ENCODE peak calls at places on chromosomes 4 and X, in eight cellular contexts. One of them, this sample, is unnamed. For H3K36me3, the result is how much of the 10 kb centered on the place peaks cover.

GRCh38 chrX:87706134-87706533 is 188.5 kb downstream of the KLHL4 start:
- DNase-seq in Peyer's patch: no peak
- DNase-seq in stomach: no peak
- DNase-seq in aorta: no peak
- DNase-seq in cardiac muscle cell: no peak
- DNase-seq in gastrocnemius medialis: no peak
- DNase-seq in CD8-positive, alpha-beta T cell: no peak
- DNase-seq in NT2/D1: no peak
- DNase-seq in this sample: no peak

GRCh38 chr4:124640037-124640730 is 72.3 kb downstream of the ANKRD50 start:
- DNase-seq in Peyer's patch: no peak
- DNase-seq in stomach: peak
- DNase-seq in aorta: no peak
- DNase-seq in cardiac muscle cell: peak
- DNase-seq in gastrocnemius medialis: no peak
- DNase-seq in CD8-positive, alpha-beta T cell: no peak
- DNase-seq in NT2/D1: no peak
- DNase-seq in this sample: no peak

GRCh38 chr4:184983660-184984356 is 34.5 kb upstream of the HELT start:
- DNase-seq in Peyer's patch: peak
- DNase-seq in stomach: peak
- DNase-seq in aorta: peak
- DNase-seq in cardiac muscle cell: peak
- DNase-seq in gastrocnemius medialis: peak
- DNase-seq in CD8-positive, alpha-beta T cell: peak
- DNase-seq in NT2/D1: peak
- DNase-seq in this sample: peak

GRCh38 chrX:48540015-48540350 is 469 bp downstream of the TBC1D25 start:
- DNase-seq in Peyer's patch: no peak
- DNase-seq in stomach: peak
- DNase-seq in aorta: no peak
- DNase-seq in cardiac muscle cell: peak
- DNase-seq in gastrocnemius medialis: no peak
- DNase-seq in CD8-positive, alpha-beta T cell: peak
- DNase-seq in NT2/D1: no peak
- DNase-seq in this sample: peak

GRCh38 chr4:19748911-19749473 is 502.7 kb upstream of the SLIT2 start:
- DNase-seq in Peyer's patch: no peak
- DNase-seq in stomach: no peak
- DNase-seq in aorta: no peak
- DNase-seq in cardiac muscle cell: peak
- DNase-seq in gastrocnemius medialis: no peak
- DNase-seq in CD8-positive, alpha-beta T cell: no peak
- DNase-seq in NT2/D1: no peak
- DNase-seq in this sample: no peak

GRCh38 chr4:10688827-10689226 is 4.3 kb upstream of the CLNK start:
- DNase-seq in Peyer's patch: no peak
- DNase-seq in stomach: no peak
- DNase-seq in aorta: no peak
- DNase-seq in cardiac muscle cell: no peak
- DNase-seq in gastrocnemius medialis: no peak
- DNase-seq in CD8-positive, alpha-beta T cell: no peak
- DNase-seq in NT2/D1: no peak
- DNase-seq in this sample: no peak

GRCh38 chr4:122666527-122667245 is 45.8 kb upstream of the IL21 start:
- DNase-seq in Peyer's patch: no peak
- DNase-seq in stomach: no peak
- DNase-seq in aorta: no peak
- DNase-seq in cardiac muscle cell: peak
- DNase-seq in gastrocnemius medialis: no peak
- DNase-seq in CD8-positive, alpha-beta T cell: no peak
- DNase-seq in NT2/D1: no peak
- DNase-seq in this sample: no peak

GRCh38 chr4:56971383-56971782 is 6.0 kb downstream of the NOA1 start:
- DNase-seq in Peyer's patch: no peak
- DNase-seq in stomach: no peak
- DNase-seq in aorta: no peak
- DNase-seq in cardiac muscle cell: no peak
- DNase-seq in gastrocnemius medialis: no peak
- DNase-seq in CD8-positive, alpha-beta T cell: no peak
- DNase-seq in NT2/D1: no peak
- DNase-seq in this sample: no peak

GRCh38 chr4:126395661-126396060 is 1080.9 kb downstream of the FAT4 start:
- DNase-seq in Peyer's patch: no peak
- DNase-seq in stomach: no peak
- DNase-seq in aorta: no peak
- DNase-seq in cardiac muscle cell: no peak
- DNase-seq in gastrocnemius medialis: no peak
- DNase-seq in CD8-positive, alpha-beta T cell: no peak
- DNase-seq in NT2/D1: no peak
- DNase-seq in this sample: no peak

GRCh38 chr4:54231419-54232150 is 2.5 kb downstream of the PDGFRA start:
- DNase-seq in Peyer's patch: peak
- DNase-seq in stomach: no peak
- DNase-seq in aorta: peak
- DNase-seq in cardiac muscle cell: peak
- DNase-seq in gastrocnemius medialis: no peak
- DNase-seq in CD8-positive, alpha-beta T cell: no peak
- DNase-seq in NT2/D1: no peak
- DNase-seq in this sample: no peak

GRCh38 chrX:53695901-53696300 is 9.4 kb upstream of the HUWE1 start:
- DNase-seq in Peyer's patch: no peak
- DNase-seq in stomach: no peak
- DNase-seq in aorta: no peak
- DNase-seq in cardiac muscle cell: no peak
- DNase-seq in gastrocnemius medialis: no peak
- DNase-seq in CD8-positive, alpha-beta T cell: no peak
- DNase-seq in NT2/D1: no peak
- DNase-seq in this sample: no peak

GRCh38 chr4:52657630-52658501 is 1.2 kb downstream of the USP46 start:
- DNase-seq in Peyer's patch: no peak
- DNase-seq in stomach: peak
- DNase-seq in aorta: no peak
- DNase-seq in cardiac muscle cell: peak
- DNase-seq in gastrocnemius medialis: peak
- DNase-seq in CD8-positive, alpha-beta T cell: no peak
- DNase-seq in NT2/D1: no peak
- DNase-seq in this sample: no peak

DNA sequence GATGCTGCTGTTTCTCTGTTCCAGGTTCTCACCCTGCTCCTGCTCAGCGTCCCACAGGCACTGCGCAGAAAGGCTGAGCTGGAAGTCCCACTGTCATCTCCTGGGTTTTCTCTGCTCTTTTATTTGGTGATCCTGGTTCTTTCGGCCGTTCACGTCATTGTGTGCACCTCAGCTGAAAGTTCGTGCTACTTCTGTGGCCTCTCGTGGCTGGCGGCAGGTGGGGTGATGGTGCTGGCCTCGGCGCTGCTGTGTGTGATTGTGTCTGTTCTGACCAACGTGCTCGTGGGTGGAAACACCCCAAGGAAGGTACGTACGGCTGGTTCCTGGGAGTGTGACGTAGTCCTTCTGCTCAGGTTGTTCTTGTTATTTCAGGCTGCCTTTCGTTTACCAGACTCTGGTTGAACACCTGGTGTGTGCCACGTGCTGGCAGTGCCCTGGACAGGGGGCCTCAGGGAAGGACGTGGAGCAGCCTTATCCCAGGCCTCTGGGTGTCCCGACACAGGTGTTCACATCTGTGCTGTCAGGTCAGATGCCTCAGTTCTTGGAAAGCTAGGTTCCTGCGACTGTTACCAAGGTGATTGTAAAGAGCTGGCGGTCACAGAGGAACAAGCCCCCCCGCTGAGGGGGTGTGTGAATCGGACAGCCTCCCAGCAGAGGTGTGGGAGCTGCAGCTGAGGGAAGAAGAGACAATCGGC is 22.8 kb downstream of the PIGG start:
- DNase-seq in Peyer's patch: no peak
- DNase-seq in stomach: no peak
- DNase-seq in aorta: no peak
- DNase-seq in cardiac muscle cell: no peak
- DNase-seq in gastrocnemius medialis: no peak
- DNase-seq in CD8-positive, alpha-beta T cell: no peak
- DNase-seq in NT2/D1: no peak
- DNase-seq in this sample: no peak
- H3K36me3 ChIP-seq in Peyer's patch: under half
- H3K36me3 ChIP-seq in stomach: half or more
- H3K36me3 ChIP-seq in aorta: under half
- H3K36me3 ChIP-seq in cardiac muscle cell: under half
- H3K36me3 ChIP-seq in gastrocnemius medialis: under half
- H3K36me3 ChIP-seq in CD8-positive, alpha-beta T cell: under half
- H3K36me3 ChIP-seq in NT2/D1: half or more
- H3K36me3 ChIP-seq in this sample: under half

DNA sequence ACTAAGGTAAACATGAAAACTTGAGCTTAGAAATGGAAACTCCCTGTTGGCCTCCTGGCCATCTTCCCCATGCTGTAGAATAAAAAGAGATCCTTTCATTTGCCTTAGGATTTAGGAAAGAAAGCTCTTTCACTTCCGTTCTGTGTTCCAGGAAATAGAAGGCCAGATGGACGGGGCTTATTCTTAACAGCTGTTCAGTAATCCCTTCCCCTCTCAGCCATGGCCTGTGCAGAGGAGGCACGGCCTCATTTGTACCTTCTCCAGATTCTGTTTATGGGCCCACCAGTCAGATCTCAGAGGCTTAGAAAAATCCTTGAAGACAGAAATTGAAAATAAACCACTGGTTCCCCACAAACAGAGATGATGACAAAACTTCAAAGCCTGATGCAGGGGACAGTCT is 189.0 kb downstream of the SOWAHB start:
- DNase-seq in Peyer's patch: no peak
- DNase-seq in stomach: no peak
- DNase-seq in aorta: no peak
- DNase-seq in cardiac muscle cell: no peak
- DNase-seq in gastrocnemius medialis: no peak
- DNase-seq in CD8-positive, alpha-beta T cell: no peak
- DNase-seq in NT2/D1: no peak
- DNase-seq in this sample: no peak
- H3K36me3 ChIP-seq in Peyer's patch: under half
- H3K36me3 ChIP-seq in stomach: under half
- H3K36me3 ChIP-seq in aorta: under half
- H3K36me3 ChIP-seq in cardiac muscle cell: under half
- H3K36me3 ChIP-seq in gastrocnemius medialis: under half
- H3K36me3 ChIP-seq in CD8-positive, alpha-beta T cell: under half
- H3K36me3 ChIP-seq in NT2/D1: under half
- H3K36me3 ChIP-seq in this sample: under half

GRCh38 chr4:3121596-3121995 is 47.1 kb downstream of the HTT start:
- DNase-seq in Peyer's patch: no peak
- DNase-seq in stomach: no peak
- DNase-seq in aorta: no peak
- DNase-seq in cardiac muscle cell: no peak
- DNase-seq in gastrocnemius medialis: no peak
- DNase-seq in CD8-positive, alpha-beta T cell: no peak
- DNase-seq in NT2/D1: no peak
- DNase-seq in this sample: no peak

GRCh38 chr4:3115637-3116300 is 41.3 kb downstream of the HTT start:
- DNase-seq in Peyer's patch: no peak
- DNase-seq in stomach: no peak
- DNase-seq in aorta: no peak
- DNase-seq in cardiac muscle cell: no peak
- DNase-seq in gastrocnemius medialis: no peak
- DNase-seq in CD8-positive, alpha-beta T cell: no peak
- DNase-seq in NT2/D1: no peak
- DNase-seq in this sample: no peak

GRCh38 chr4:3121110-3121509 is 46.6 kb downstream of the HTT start:
- DNase-seq in Peyer's patch: no peak
- DNase-seq in stomach: no peak
- DNase-seq in aorta: no peak
- DNase-seq in cardiac muscle cell: no peak
- DNase-seq in gastrocnemius medialis: no peak
- DNase-seq in CD8-positive, alpha-beta T cell: no peak
- DNase-seq in NT2/D1: no peak
- DNase-seq in this sample: no peak

GRCh38 chr4:3116955-3117354 is 42.5 kb downstream of the HTT start:
- DNase-seq in Peyer's patch: no peak
- DNase-seq in stomach: no peak
- DNase-seq in aorta: no peak
- DNase-seq in cardiac muscle cell: no peak
- DNase-seq in gastrocnemius medialis: no peak
- DNase-seq in CD8-positive, alpha-beta T cell: no peak
- DNase-seq in NT2/D1: no peak
- DNase-seq in this sample: no peak

GRCh38 chr4:3118281-3118680 is 43.8 kb downstream of the HTT start:
- DNase-seq in Peyer's patch: no peak
- DNase-seq in stomach: no peak
- DNase-seq in aorta: no peak
- DNase-seq in cardiac muscle cell: no peak
- DNase-seq in gastrocnemius medialis: no peak
- DNase-seq in CD8-positive, alpha-beta T cell: no peak
- DNase-seq in NT2/D1: no peak
- DNase-seq in this sample: no peak
- H3K36me3 ChIP-seq in Peyer's patch: under half
- H3K36me3 ChIP-seq in stomach: half or more
- H3K36me3 ChIP-seq in aorta: under half
- H3K36me3 ChIP-seq in cardiac muscle cell: under half
- H3K36me3 ChIP-seq in gastrocnemius medialis: under half
- H3K36me3 ChIP-seq in CD8-positive, alpha-beta T cell: under half
- H3K36me3 ChIP-seq in NT2/D1: half or more
- H3K36me3 ChIP-seq in this sample: under half

GRCh38 chr4:38694330-38694729 is 30.3 kb downstream of the KLF3 start:
- DNase-seq in Peyer's patch: no peak
- DNase-seq in stomach: no peak
- DNase-seq in aorta: no peak
- DNase-seq in cardiac muscle cell: no peak
- DNase-seq in gastrocnemius medialis: no peak
- DNase-seq in CD8-positive, alpha-beta T cell: no peak
- DNase-seq in NT2/D1: no peak
- DNase-seq in this sample: no peak

GRCh38 chr4:38691251-38692008 is 27.4 kb downstream of the KLF3 start:
- DNase-seq in Peyer's patch: no peak
- DNase-seq in stomach: no peak
- DNase-seq in aorta: no peak
- DNase-seq in cardiac muscle cell: peak
- DNase-seq in gastrocnemius medialis: no peak
- DNase-seq in CD8-positive, alpha-beta T cell: no peak
- DNase-seq in NT2/D1: no peak
- DNase-seq in this sample: no peak

GRCh38 chr4:38692421-38692820 is 28.4 kb downstream of the KLF3 start:
- DNase-seq in Peyer's patch: no peak
- DNase-seq in stomach: no peak
- DNase-seq in aorta: no peak
- DNase-seq in cardiac muscle cell: no peak
- DNase-seq in gastrocnemius medialis: no peak
- DNase-seq in CD8-positive, alpha-beta T cell: no peak
- DNase-seq in NT2/D1: no peak
- DNase-seq in this sample: no peak

GRCh38 chr4:38695844-38696243 is 31.8 kb downstream of the KLF3 start:
- DNase-seq in Peyer's patch: no peak
- DNase-seq in stomach: no peak
- DNase-seq in aorta: no peak
- DNase-seq in cardiac muscle cell: no peak
- DNase-seq in gastrocnemius medialis: no peak
- DNase-seq in CD8-positive, alpha-beta T cell: no peak
- DNase-seq in NT2/D1: no peak
- DNase-seq in this sample: no peak

DNA sequence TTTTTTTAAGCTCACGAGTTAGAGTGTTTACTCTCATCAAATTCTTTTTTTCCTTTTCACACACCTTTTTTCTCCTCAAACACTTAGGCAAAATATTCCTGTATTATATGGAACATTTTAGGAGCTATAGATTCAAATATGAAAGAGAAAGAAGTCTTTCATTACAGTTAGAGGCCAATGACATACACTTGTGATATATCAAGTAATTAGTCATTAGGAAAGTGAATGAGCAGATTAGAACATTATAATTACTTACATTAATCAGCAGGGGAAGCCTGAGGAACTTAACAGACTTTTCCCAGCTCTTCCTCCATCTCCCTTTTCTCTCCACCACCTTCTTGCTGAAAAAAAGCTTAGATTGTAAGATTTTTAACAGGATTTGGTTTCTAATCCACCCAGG is 29.5 kb downstream of the KLF3 start:
- DNase-seq in Peyer's patch: no peak
- DNase-seq in stomach: no peak
- DNase-seq in aorta: no peak
- DNase-seq in cardiac muscle cell: no peak
- DNase-seq in gastrocnemius medialis: no peak
- DNase-seq in CD8-positive, alpha-beta T cell: no peak
- DNase-seq in NT2/D1: no peak
- DNase-seq in this sample: no peak
- H3K36me3 ChIP-seq in Peyer's patch: under half
- H3K36me3 ChIP-seq in stomach: half or more
- H3K36me3 ChIP-seq in aorta: under half
- H3K36me3 ChIP-seq in cardiac muscle cell: under half
- H3K36me3 ChIP-seq in gastrocnemius medialis: under half
- H3K36me3 ChIP-seq in CD8-positive, alpha-beta T cell: half or more
- H3K36me3 ChIP-seq in NT2/D1: half or more
- H3K36me3 ChIP-seq in this sample: under half